ENCODE peak calls at places on chromosomes 7 and 10, in four cellular contexts. One of them, this sample, is unnamed.

GRCh38 chr10:114955984-114956383 is 18.0 kb downstream of the TRUB1 start:
- DNase-seq in IMR-90: no peak
- DNase-seq in kidney: no peak
- DNase-seq in psoas muscle: no peak
- DNase-seq in this sample: no peak

GRCh38 chr7:117138474-117138873 is 184.4 kb downstream of the WNT2 start:
- DNase-seq in IMR-90: no peak
- DNase-seq in kidney: no peak
- DNase-seq in psoas muscle: no peak
- DNase-seq in this sample: no peak

GRCh38 chr10:111879964-111880363 is 303.6 kb downstream of the GPAM start:
- DNase-seq in IMR-90: no peak
- DNase-seq in kidney: no peak
- DNase-seq in psoas muscle: no peak
- DNase-seq in this sample: no peak

GRCh38 chr7:95436407-95436806 is 1.6 kb upstream of the PON2 start:
- DNase-seq in IMR-90: no peak
- DNase-seq in kidney: no peak
- DNase-seq in psoas muscle: no peak
- DNase-seq in this sample: no peak

GRCh38 chr10:113680172-113681111 is 730 bp downstream of the CASP7 start:
- DNase-seq in IMR-90: peak
- DNase-seq in kidney: peak
- DNase-seq in psoas muscle: peak
- DNase-seq in this sample: no peak

GRCh38 chr10:47033081-47033480 is 121.9 kb downstream of the PTPN20 start:
- DNase-seq in IMR-90: no peak
- DNase-seq in kidney: no peak
- DNase-seq in psoas muscle: no peak
- DNase-seq in this sample: no peak

GRCh38 chr10:132523561-132524442 is 13.8 kb upstream of the INPP5A start:
- DNase-seq in IMR-90: no peak
- DNase-seq in kidney: peak
- DNase-seq in psoas muscle: no peak
- DNase-seq in this sample: peak

GRCh38 chr7:12386237-12386839 is 17.3 kb downstream of the VWDE start:
- DNase-seq in IMR-90: no peak
- DNase-seq in kidney: no peak
- DNase-seq in psoas muscle: no peak
- DNase-seq in this sample: no peak

GRCh38 chr10:10313099-10313875 is 704.4 kb upstream of the CELF2 start:
- DNase-seq in IMR-90: peak
- DNase-seq in kidney: no peak
- DNase-seq in psoas muscle: no peak
- DNase-seq in this sample: no peak

GRCh38 chr10:60205741-60206140 is 183.9 kb downstream of the ANK3 start:
- DNase-seq in IMR-90: no peak
- DNase-seq in kidney: no peak
- DNase-seq in psoas muscle: no peak
- DNase-seq in this sample: no peak

GRCh38 chr7:100457033-100457432 is 7.0 kb downstream of the SPACDR start:
- DNase-seq in IMR-90: no peak
- DNase-seq in kidney: no peak
- DNase-seq in psoas muscle: no peak
- DNase-seq in this sample: no peak

GRCh38 chr7:41097501-41097900 is 605.4 kb downstream of the INHBA start:
- DNase-seq in IMR-90: peak
- DNase-seq in kidney: no peak
- DNase-seq in psoas muscle: no peak
- DNase-seq in this sample: no peak

GRCh38 chr10:124430077-124430476 is 11.4 kb upstream of the OAT start:
- DNase-seq in IMR-90: no peak
- DNase-seq in kidney: no peak
- DNase-seq in psoas muscle: no peak
- DNase-seq in this sample: no peak

GRCh38 chr10:124428207-124428777 is 9.6 kb upstream of the OAT start:
- DNase-seq in IMR-90: no peak
- DNase-seq in kidney: no peak
- DNase-seq in psoas muscle: no peak
- DNase-seq in this sample: peak

GRCh38 chr10:124425227-124425962 is 6.7 kb upstream of the OAT start:
- DNase-seq in IMR-90: no peak
- DNase-seq in kidney: no peak
- DNase-seq in psoas muscle: no peak
- DNase-seq in this sample: peak

GRCh38 chr10:124433461-124433860 is 14.7 kb upstream of the OAT start:
- DNase-seq in IMR-90: no peak
- DNase-seq in kidney: no peak
- DNase-seq in psoas muscle: no peak
- DNase-seq in this sample: no peak

GRCh38 chr10:124429576-124429975 is 10.9 kb upstream of the OAT start:
- DNase-seq in IMR-90: no peak
- DNase-seq in kidney: no peak
- DNase-seq in psoas muscle: no peak
- DNase-seq in this sample: peak
- H3K27ac ChIP-seq in IMR-90: no peak
- H3K27ac ChIP-seq in kidney: no peak
- H3K27ac ChIP-seq in psoas muscle: no peak
- H3K27ac ChIP-seq in this sample: no peak

GRCh38 chr10:15324611-15325010 is 46.5 kb downstream of the FAM171A1 start:
- DNase-seq in IMR-90: no peak
- DNase-seq in kidney: no peak
- DNase-seq in psoas muscle: no peak
- DNase-seq in this sample: no peak
- TF ChIP-seq CTCF in IMR-90: no peak
- TF ChIP-seq CTCF in kidney: no peak
- TF ChIP-seq CTCF in psoas muscle: no peak
- TF ChIP-seq CTCF in this sample: no peak

DNA sequence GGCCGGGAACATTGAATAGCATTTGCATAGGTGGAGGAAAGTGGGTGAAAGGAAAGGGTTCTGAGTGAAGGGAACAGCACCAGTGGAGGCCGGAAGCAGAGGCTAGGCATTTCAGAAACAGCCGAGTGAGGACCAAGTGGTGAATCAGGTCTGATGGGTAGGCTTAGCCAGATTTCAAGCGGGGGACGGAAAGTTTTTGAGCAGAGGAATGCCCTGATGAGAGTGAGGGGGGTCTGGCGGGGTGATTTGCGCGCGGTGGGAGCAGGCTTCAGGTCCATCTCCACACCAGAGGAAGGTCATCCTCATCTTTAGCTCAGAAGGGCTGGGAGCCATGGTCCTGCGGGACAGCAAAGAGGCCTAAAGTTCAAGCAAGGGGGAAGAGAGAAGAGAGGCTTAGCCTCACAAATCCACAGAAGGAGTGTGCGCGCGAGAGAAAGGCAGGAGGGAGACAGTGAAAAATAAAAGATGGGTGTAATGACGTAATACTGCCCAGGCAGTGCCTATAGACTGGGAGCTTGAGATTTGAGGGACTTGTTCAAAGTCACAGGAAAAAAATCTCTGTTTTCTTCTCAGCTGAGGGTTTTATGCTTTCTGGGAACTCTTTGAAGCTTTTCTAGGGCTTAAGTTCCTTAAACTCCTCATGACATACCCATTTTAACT is 1.0 kb upstream of the DENND2A start:
- DNase-seq in IMR-90: no peak
- DNase-seq in kidney: no peak
- DNase-seq in psoas muscle: no peak
- DNase-seq in this sample: no peak
- H3K27ac ChIP-seq in IMR-90: no peak
- H3K27ac ChIP-seq in kidney: peak
- H3K27ac ChIP-seq in psoas muscle: peak
- H3K27ac ChIP-seq in this sample: no peak

GRCh38 chr7:43954524-43955228 is 28.4 kb downstream of the UBE2D4 start:
- DNase-seq in IMR-90: peak
- DNase-seq in kidney: no peak
- DNase-seq in psoas muscle: no peak
- DNase-seq in this sample: no peak
- TF ChIP-seq CTCF in IMR-90: peak
- TF ChIP-seq CTCF in kidney: peak
- TF ChIP-seq CTCF in psoas muscle: peak
- TF ChIP-seq CTCF in this sample: no peak

GRCh38 chr7:140922741-140923345 is 1.9 kb downstream of the BRAF start:
- DNase-seq in IMR-90: no peak
- DNase-seq in kidney: no peak
- DNase-seq in psoas muscle: no peak
- DNase-seq in this sample: no peak

GRCh38 chr7:140924821-140925421 is at the start of gene BRAF:
- DNase-seq in IMR-90: peak
- DNase-seq in kidney: peak
- DNase-seq in psoas muscle: peak
- DNase-seq in this sample: peak

GRCh38 chr7:140926021-140926812 is 1.5 kb upstream of the BRAF start:
- DNase-seq in IMR-90: no peak
- DNase-seq in kidney: no peak
- DNase-seq in psoas muscle: no peak
- DNase-seq in this sample: no peak

GRCh38 chr7:140923358-140924006 is 1.2 kb downstream of the BRAF start:
- DNase-seq in IMR-90: no peak
- DNase-seq in kidney: no peak
- DNase-seq in psoas muscle: no peak
- DNase-seq in this sample: no peak

GRCh38 chr7:140924019-140924820 is 509 bp downstream of the BRAF start:
- DNase-seq in IMR-90: peak
- DNase-seq in kidney: peak
- DNase-seq in psoas muscle: peak
- DNase-seq in this sample: peak
- H3K27ac ChIP-seq in IMR-90: peak
- H3K27ac ChIP-seq in kidney: peak
- H3K27ac ChIP-seq in psoas muscle: peak
- H3K27ac ChIP-seq in this sample: peak

This sample was measured in coronary artery.